ENCODE peak calls at places on chromosomes 4 and X, in seven cellular contexts. L is tibial nerve; S is IMR-90; N is colonic mucosa; E is CD8-positive, alpha-beta T cell; I is cardiac muscle cell; M is A673. K is an unnamed sample.

GRCh38 chrX:57453901-57454300 is 137.9 kb upstream of the ZXDB start:
- DNase-seq in N (no peak), I (peak; percentile 8), E (peak; percentile 0), M (peak; percentile 39), L (no peak), S (peak; percentile 4), K (peak; percentile 53)

GRCh38 chr4:30537462-30537861 is 182.7 kb upstream of the PCDH7 start:
- DNase-seq in S (peak; percentile 80), M (peak; percentile 56), L (no peak), I (peak; percentile 87), N (peak; percentile 41), E (no peak), K (peak; percentile 70)

GRCh38 chr4:1155314-1155713 is 17.1 kb downstream of the SPON2 start:
- DNase-seq in I (no peak), L (no peak), M (no peak), N (no peak), S (no peak), E (no peak), K (no peak)

GRCh38 chrX:78655642-78656041 is 3.5 kb downstream of the RTL3 start:
- DNase-seq in M (no peak), N (no peak), L (no peak), S (no peak), E (no peak), I (no peak), K (no peak)

GRCh38 chrX:151694661-151695582 is at the start of gene PRRG3:
- DNase-seq in I (no peak), S (no peak), E (no peak), N (no peak), L (no peak), M (no peak), K (no peak)

GRCh38 chr4:95129036-95129435 is 371.3 kb downstream of the BMPR1B start:
- DNase-seq in S (no peak), M (peak; percentile 35), N (no peak), L (no peak), I (peak; percentile 11), E (no peak), K (no peak)

GRCh38 chrX:12065251-12065650 is 73.0 kb upstream of the FRMPD4 start:
- DNase-seq in I (peak; percentile 59), M (peak; percentile 40), L (no peak), E (no peak), S (peak; percentile 28), N (no peak), K (peak; percentile 59)

GRCh38 chrX:9829308-9830267 is 43.4 kb downstream of the SHROOM2 start:
- DNase-seq in S (peak; percentile 82), N (no peak), E (no peak), M (no peak), I (peak; percentile 63), L (no peak), K (peak; percentile 93)

GRCh38 chr4:9943761-9944160 is 77.5 kb downstream of the SLC2A9 start:
- DNase-seq in S (no peak), I (no peak), N (no peak), L (no peak), M (no peak), E (no peak), K (no peak)

GRCh38 chr4:64940698-64941097 is 531.4 kb upstream of the TECRL start:
- DNase-seq in E (no peak), N (no peak), L (no peak), M (no peak), S (no peak), I (no peak), K (peak; percentile 16)

GRCh38 chr4:17544831-17545234 is 29.9 kb downstream of the CLRN2 start:
- DNase-seq in E (no peak), S (no peak), M (no peak), L (no peak), N (no peak), I (no peak), K (no peak)

GRCh38 chr4:77989986-77990385 is 67.1 kb upstream of the FRAS1 start:
- DNase-seq in S (no peak), E (no peak), I (no peak), N (no peak), M (no peak), L (no peak), K (no peak)

GRCh38 chr4:67327245-67327860 is 217.9 kb downstream of the CENPC start:
- DNase-seq in L (peak; percentile 82), E (peak; percentile 15), I (peak; percentile 73), S (peak; percentile 42), M (peak; percentile 67), N (peak; percentile 58), K (peak; percentile 64)

GRCh38 chrX:25805744-25806143 is 332.4 kb upstream of the MAGEB18 start:
- DNase-seq in E (no peak), I (no peak), S (no peak), L (no peak), M (no peak), N (no peak), K (no peak)

GRCh38 chr4:93791570-93792195 is 36.9 kb upstream of the ATOH1 start:
- DNase-seq in S (peak; percentile 48), M (peak; percentile 60), I (peak; percentile 64), L (peak; percentile 56), N (peak; percentile 69), E (no peak), K (peak; percentile 64)

GRCh38 chr4:53022162-53023100 is 160.3 kb downstream of the RASL11B start:
- DNase-seq in N (no peak), I (no peak), M (no peak), E (no peak), L (no peak), S (no peak), K (no peak)

GRCh38 chrX:134236690-134237362 is at the start of gene CCDC160:
- DNase-seq in S (no peak), E (no peak), N (peak; percentile 25), M (no peak), I (peak; percentile 34), L (peak; percentile 8), K (peak; percentile 13)

GRCh38 chrX:31165241-31166035 is 93.6 kb upstream of the FTHL17 start:
- DNase-seq in S (peak; percentile 15), I (peak; percentile 73), M (no peak), N (no peak), L (no peak), E (no peak), K (no peak)

GRCh38 chr4:62159876-62160275 is 959.8 kb downstream of the ADGRL3 start:
- DNase-seq in M (no peak), E (no peak), S (no peak), N (no peak), I (no peak), L (no peak), K (no peak)

GRCh38 chrX:119887721-119888425 is 7.8 kb upstream of the AKAP14 start:
- DNase-seq in E (peak; percentile 16), I (peak; percentile 64), N (peak; percentile 77), M (peak; percentile 79), S (peak; percentile 30), L (no peak), K (peak; percentile 56)

GRCh38 chrX:119880552-119881437 is 9.2 kb downstream of the NDUFA1 start:
- DNase-seq in N (peak; percentile 24), E (no peak), M (peak; percentile 66), I (peak; percentile 66), S (peak; percentile 63), L (peak; percentile 9), K (peak; percentile 61)

GRCh38 chrX:119880076-119880475 is 8.4 kb downstream of the NDUFA1 start:
- DNase-seq in I (no peak), L (no peak), N (no peak), M (no peak), S (no peak), E (no peak), K (no peak)

GRCh38 chrX:119885554-119886428 is 9.9 kb upstream of the AKAP14 start:
- DNase-seq in N (peak; percentile 29), L (no peak), I (peak; percentile 11), E (no peak), S (peak; percentile 13), M (peak; percentile 47), K (no peak)
- H3K4me3 ChIP-seq in N (no peak overlapping the region), L (no peak overlapping the region), I (no peak overlapping the region), E (peak overlapping the region; percentile 26), S (no peak overlapping the region), M (no peak overlapping the region), K (no peak overlapping the region)

GRCh38 chr4:33650036-33650435 is 2594.3 kb downstream of the ARAP2 start:
- DNase-seq in L (no peak), I (peak; percentile 9), E (no peak), N (no peak), M (no peak), S (no peak), K (no peak)

GRCh38 chr4:33649015-33649414 is 2595.3 kb downstream of the ARAP2 start:
- DNase-seq in M (peak; percentile 1), S (peak; percentile 5), N (no peak), E (no peak), I (peak; percentile 66), L (no peak), K (peak; percentile 60)
- TF ChIP-seq CTCF in M (peak; percentile 19), S (peak; percentile 37), N (no peak), E (no peak), I (peak; percentile 71), L (no peak), K (peak; percentile 82)

DNA sequence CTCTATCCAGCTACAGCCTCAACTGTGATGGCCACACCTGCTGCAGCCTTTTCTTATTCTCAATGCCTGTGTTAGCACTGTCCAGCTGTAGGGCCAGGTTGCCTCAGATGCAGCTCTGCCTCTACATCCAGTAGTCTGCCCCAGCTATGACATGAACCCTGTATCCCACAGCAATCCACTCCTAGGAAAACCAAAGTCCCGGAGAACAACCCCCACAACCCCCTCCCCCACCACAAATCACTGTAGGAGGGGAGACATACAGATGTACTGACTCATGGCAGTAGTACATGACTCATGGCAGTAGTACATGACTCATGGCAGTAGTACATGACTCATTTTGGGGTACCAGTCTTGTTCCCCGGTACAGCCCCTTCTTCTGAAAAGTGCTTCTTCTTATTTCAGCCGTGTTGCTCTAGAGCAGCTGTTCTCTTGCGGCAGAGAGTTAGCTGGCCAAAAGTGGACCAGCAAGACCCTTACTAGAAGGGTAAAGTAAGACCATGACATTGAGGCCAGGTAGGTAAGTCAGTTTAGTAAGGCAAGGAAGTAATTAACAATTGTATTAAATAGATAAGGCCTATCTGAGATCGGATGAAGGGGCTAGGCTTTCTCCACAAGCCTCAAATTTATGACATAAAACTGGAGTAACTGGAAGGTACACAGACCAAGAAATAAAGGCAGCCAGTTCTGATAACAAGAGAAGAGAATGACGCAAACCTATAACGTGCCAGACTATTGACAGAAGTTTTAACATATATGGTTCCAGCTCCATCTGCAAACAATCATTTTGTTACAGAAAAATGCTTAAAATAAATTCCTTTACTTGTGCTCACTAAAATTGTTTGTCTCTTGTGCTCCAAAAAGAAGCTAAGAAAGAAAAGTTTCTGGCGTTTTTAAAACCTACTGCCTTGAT is 221.4 kb downstream of the TACR3 start:
- DNase-seq in E (no peak), M (no peak), L (no peak), N (no peak), S (peak; percentile 4), I (peak; percentile 45), K (peak; percentile 49)
- H3K4me3 ChIP-seq in E (no peak overlapping the region), M (no peak overlapping the region), L (no peak overlapping the region), N (no peak overlapping the region), S (no peak overlapping the region), I (no peak overlapping the region), K (no peak overlapping the region)

DNA sequence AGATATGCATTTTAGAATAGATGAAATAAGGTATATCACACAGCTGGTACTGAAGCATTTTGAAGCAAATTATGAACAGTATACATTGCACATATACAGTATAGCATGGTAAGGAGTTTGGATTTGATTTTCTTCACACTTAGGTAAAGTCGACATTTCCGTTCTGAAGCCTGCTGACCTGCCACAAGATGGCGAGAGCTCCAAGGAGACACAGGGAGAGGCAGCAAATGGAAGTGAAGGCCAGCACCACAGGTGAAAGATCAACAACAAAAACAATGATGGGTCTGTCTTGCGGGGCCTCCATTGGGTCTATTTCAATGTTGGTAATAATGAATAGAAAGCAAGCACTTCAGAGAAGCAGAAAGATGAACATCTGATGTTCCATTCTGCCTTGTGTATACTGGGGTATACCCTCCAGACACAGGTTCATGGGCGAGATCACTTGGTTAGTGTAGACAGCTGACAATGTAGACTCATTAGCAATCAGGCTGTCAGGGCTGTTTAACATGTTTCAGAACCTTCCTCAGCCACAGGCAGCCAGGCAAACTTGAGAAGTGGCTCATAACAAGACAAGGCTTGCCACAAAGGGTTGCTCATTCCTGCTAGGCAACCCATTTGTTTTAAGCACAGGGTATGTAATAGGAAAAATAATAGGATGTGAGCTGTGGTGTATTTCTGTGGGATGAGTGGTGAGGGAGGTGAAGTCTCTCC is 21.4 kb upstream of the NOX1 start:
- DNase-seq in M (peak; percentile 24), N (no peak), E (no peak), I (peak; percentile 51), L (peak; percentile 4), S (peak; percentile 44), K (peak; percentile 95)
- TF ChIP-seq CTCF in M (peak; percentile 49), N (peak; percentile 16), E (peak; percentile 23), I (peak; percentile 54), L (peak; percentile 14), S (peak; percentile 59), K (peak; percentile 63)